ENCODE peak calls at places on chromosomes 7 and 10, in five cellular contexts. S is stimulated activated CD4-positive, alpha-beta T cell treated with anti-CD3 and anti-CD28 coated beads, Interleukin-2, amount 100 ng/mL, for 48 hours; E is stimulated activated CD8-positive, alpha-beta memory T cell treated with anti-CD3 and anti-CD28 coated beads, Interleukin-7, amount 100 ng/mL, for 48 hours; F is AG04450; W is SHP77 treated with DMSO at 0.1 percent for 48 hours. H is an unnamed sample.

GRCh38 chr7:128112018-128112780 is 81.0 kb upstream of the LRRC4 start:
- DNase-seq in E (no peak), W (no peak), F (no peak), S (no peak), H (no peak)

GRCh38 chr10:35909291-35909690 is 267.2 kb upstream of the FZD8 start:
- DNase-seq in W (no peak), S (no peak), E (no peak), F (no peak), H (no peak)

GRCh38 chr7:105198223-105198622 is 184.2 kb downstream of the KMT2E start:
- DNase-seq in F (peak), S (no peak), E (no peak), W (no peak), H (no peak)

GRCh38 chr10:43078986-43079273 is 2.1 kb downstream of the RET start:
- DNase-seq in S (no peak), E (peak), W (peak), F (no peak), H (no peak)

GRCh38 chr7:96674565-96674964 is 35.1 kb downstream of the SEM1 start:
- DNase-seq in F (no peak), S (no peak), E (no peak), W (no peak), H (no peak)

GRCh38 chr7:45697576-45698136 is 123.5 kb downstream of the ADCY1 start:
- DNase-seq in E (no peak), F (no peak), S (no peak), W (no peak), H (no peak)

GRCh38 chr7:67724435-67724834 is 727.8 kb downstream of the TYW1 start:
- DNase-seq in S (no peak), W (no peak), E (no peak), F (no peak), H (no peak)

GRCh38 chr10:88314362-88314761 is 268.8 kb downstream of the RNLS start:
- DNase-seq in W (no peak), S (no peak), F (no peak), E (no peak), H (no peak)

GRCh38 chr10:93346712-93347111 is 135.4 kb downstream of the MYOF start:
- DNase-seq in W (no peak), S (no peak), E (no peak), F (no peak), H (no peak)

GRCh38 chr10:77702166-77702565 is 64.6 kb upstream of the KCNMA1 start:
- DNase-seq in W (no peak), F (peak), S (no peak), E (no peak), H (no peak)

GRCh38 chr10:66167816-66168215 is 758.0 kb upstream of the LRRTM3 start:
- DNase-seq in W (no peak), E (no peak), F (no peak), S (no peak), H (no peak)

GRCh38 chr10:85786401-85786899 is 580.1 kb downstream of the GRID1 start:
- DNase-seq in S (no peak), F (no peak), E (no peak), W (no peak), H (no peak)

GRCh38 chr7:106177295-106177690 is 65.2 kb upstream of the SYPL1 start:
- DNase-seq in W (no peak), F (no peak), E (no peak), S (no peak), H (no peak)

GRCh38 chr7:86867163-86867762 is 192.2 kb downstream of the ELAPOR2 start:
- DNase-seq in W (no peak), F (no peak), S (no peak), E (no peak), H (no peak)

GRCh38 chr10:47452495-47453434 is 31.1 kb downstream of the ANXA8 start:
- DNase-seq in F (no peak), W (no peak), E (no peak), S (no peak), H (no peak)

GRCh38 chr10:91689731-91690168 is 56.9 kb upstream of the PPP1R3C start:
- DNase-seq in S (no peak), W (no peak), E (no peak), F (no peak), H (no peak)

GRCh38 chr10:94320285-94320914 is 42.3 kb downstream of the NOC3L start:
- DNase-seq in F (no peak), E (peak), S (peak), W (peak), H (peak)

GRCh38 chr7:856444-857095 is 19.8 kb upstream of the GET4 start:
- DNase-seq in W (no peak), F (no peak), S (no peak), E (no peak), H (no peak)

GRCh38 chr10:49844775-49845561 is 82.8 kb upstream of the OGDHL start:
- DNase-seq in F (peak), E (no peak), W (no peak), S (no peak), H (no peak)

GRCh38 chr7:76047305-76047810 is 442 bp downstream of the STYXL1 start:
- DNase-seq in F (no peak), S (no peak), E (no peak), W (no peak), H (no peak)

GRCh38 chr10:32348297-32349198 is 1.6 kb upstream of the EPC1 start:
- DNase-seq in W (no peak), F (no peak), E (no peak), S (no peak), H (no peak)

GRCh38 chr7:108094375-108094774 is 35.8 kb downstream of the LAMB4 start:
- DNase-seq in F (no peak), W (no peak), S (no peak), E (no peak), H (no peak)

GRCh38 chr10:118607768-118608354 is 12.4 kb upstream of the PRLHR start:
- DNase-seq in E (no peak), W (no peak), F (no peak), S (no peak), H (no peak)

GRCh38 chr7:155287229-155287935 is 10.3 kb upstream of the INSIG1 start:
- DNase-seq in S (no peak), W (no peak), F (no peak), E (no peak), H (no peak)

GRCh38 chr7:130084037-130084875 is 13.9 kb downstream of the KLHDC10 start:
- DNase-seq in S (no peak), W (no peak), E (no peak), F (no peak), H (no peak)

GRCh38 chr10:86232646-86233045 is 133.9 kb downstream of the GRID1 start:
- DNase-seq in S (no peak), W (no peak), F (no peak), E (no peak), H (no peak)

GRCh38 chr10:113442340-113442739 is 110.5 kb upstream of the HABP2 start:
- DNase-seq in W (no peak), E (no peak), S (no peak), F (no peak), H (no peak)

GRCh38 chr7:142523821-142524460 is 225.3 kb upstream of the PRSS1 start:
- DNase-seq in S (no peak), F (no peak), W (no peak), E (no peak), H (no peak)

GRCh38 chr10:119284679-119285096 is 77.3 kb downstream of the GRK5 start:
- DNase-seq in W (no peak), S (no peak), E (no peak), F (no peak), H (no peak)